ENCODE peak calls at places on chromosome 12, in six cellular contexts. One of them, this sample, is unnamed.

GRCh38 chr12:69068431-69068830 is 135.5 kb upstream of the CPM start:
- DNase-seq in psoas muscle: no peak
- DNase-seq in transverse colon: peak; percentile 59
- DNase-seq in aorta: no peak
- DNase-seq in PC-3: peak; percentile 90
- DNase-seq in mesenchymal stem cell: no peak
- DNase-seq in this sample: no peak

GRCh38 chr12:53207042-53207441 is at the start of gene ITGB7:
- DNase-seq in psoas muscle: no peak
- DNase-seq in transverse colon: peak; percentile 81
- DNase-seq in aorta: peak; percentile 51
- DNase-seq in PC-3: no peak
- DNase-seq in mesenchymal stem cell: no peak
- DNase-seq in this sample: peak; percentile 79

GRCh38 chr12:24045816-24046257 is 96.4 kb upstream of the SOX5 start:
- DNase-seq in psoas muscle: no peak
- DNase-seq in transverse colon: no peak
- DNase-seq in aorta: no peak
- DNase-seq in PC-3: no peak
- DNase-seq in mesenchymal stem cell: peak; percentile 83
- DNase-seq in this sample: no peak

GRCh38 chr12:42090899-42091298 is 53.8 kb downstream of the GXYLT1 start:
- DNase-seq in psoas muscle: no peak
- DNase-seq in transverse colon: no peak
- DNase-seq in aorta: no peak
- DNase-seq in PC-3: peak; percentile 64
- DNase-seq in mesenchymal stem cell: peak; percentile 54
- DNase-seq in this sample: no peak

GRCh38 chr12:81942588-81942987 is 183.4 kb upstream of the PPFIA2 start:
- DNase-seq in psoas muscle: no peak
- DNase-seq in transverse colon: no peak
- DNase-seq in aorta: no peak
- DNase-seq in PC-3: no peak
- DNase-seq in mesenchymal stem cell: no peak
- DNase-seq in this sample: peak; percentile 66

GRCh38 chr12:179131-179884 is 34.6 kb downstream of the SLC6A12 start:
- DNase-seq in psoas muscle: no peak
- DNase-seq in transverse colon: no peak
- DNase-seq in aorta: no peak
- DNase-seq in PC-3: no peak
- DNase-seq in mesenchymal stem cell: peak; percentile 24
- DNase-seq in this sample: no peak

GRCh38 chr12:125674554-125674953 is 609.3 kb downstream of the AACS start:
- DNase-seq in psoas muscle: no peak
- DNase-seq in transverse colon: no peak
- DNase-seq in aorta: no peak
- DNase-seq in PC-3: no peak
- DNase-seq in mesenchymal stem cell: no peak
- DNase-seq in this sample: no peak

GRCh38 chr12:106136263-106136662 is 2.5 kb downstream of the NUAK1 start:
- DNase-seq in psoas muscle: peak; percentile 93
- DNase-seq in transverse colon: peak; percentile 86
- DNase-seq in aorta: peak; percentile 97
- DNase-seq in PC-3: peak; percentile 95
- DNase-seq in mesenchymal stem cell: peak; percentile 87
- DNase-seq in this sample: no peak

GRCh38 chr12:51818567-51819300 is 29.8 kb downstream of the FIGNL2 start:
- DNase-seq in psoas muscle: peak; percentile 45
- DNase-seq in transverse colon: no peak
- DNase-seq in aorta: no peak
- DNase-seq in PC-3: peak; percentile 29
- DNase-seq in mesenchymal stem cell: peak; percentile 22
- DNase-seq in this sample: no peak

GRCh38 chr12:9349888-9350885 is 142.0 kb upstream of the PZP start:
- DNase-seq in psoas muscle: no peak
- DNase-seq in transverse colon: no peak
- DNase-seq in aorta: no peak
- DNase-seq in PC-3: peak; percentile 30
- DNase-seq in mesenchymal stem cell: peak; percentile 53
- DNase-seq in this sample: peak; percentile 39

GRCh38 chr12:133203344-133204263 is 22.3 kb downstream of the ZNF268 start:
- DNase-seq in psoas muscle: no peak
- DNase-seq in transverse colon: no peak
- DNase-seq in aorta: no peak
- DNase-seq in PC-3: no peak
- DNase-seq in mesenchymal stem cell: no peak
- DNase-seq in this sample: no peak

GRCh38 chr12:44875954-44876553 is at the start of gene NELL2:
- DNase-seq in psoas muscle: peak; percentile 45
- DNase-seq in transverse colon: peak; percentile 51
- DNase-seq in aorta: peak; percentile 77
- DNase-seq in PC-3: peak; percentile 40
- DNase-seq in mesenchymal stem cell: peak; percentile 19
- DNase-seq in this sample: no peak

GRCh38 chr12:32399373-32400113 is at the start of gene FGD4:
- DNase-seq in psoas muscle: peak; percentile 94
- DNase-seq in transverse colon: peak; percentile 41
- DNase-seq in aorta: peak; percentile 93
- DNase-seq in PC-3: peak; percentile 81
- DNase-seq in mesenchymal stem cell: peak; percentile 85
- DNase-seq in this sample: peak; percentile 32

GRCh38 chr12:19419086-19419485 is 20.2 kb upstream of the AEBP2 start:
- DNase-seq in psoas muscle: no peak
- DNase-seq in transverse colon: no peak
- DNase-seq in aorta: peak; percentile 68
- DNase-seq in PC-3: no peak
- DNase-seq in mesenchymal stem cell: no peak
- DNase-seq in this sample: no peak

GRCh38 chr12:54988402-54989054 is 4.0 kb upstream of the TESPA1 start:
- DNase-seq in psoas muscle: peak; percentile 87
- DNase-seq in transverse colon: peak; percentile 59
- DNase-seq in aorta: peak; percentile 81
- DNase-seq in PC-3: peak; percentile 26
- DNase-seq in mesenchymal stem cell: peak; percentile 9
- DNase-seq in this sample: no peak

GRCh38 chr12:57518920-57519757 is 1.2 kb downstream of the DDIT3 start:
- DNase-seq in psoas muscle: peak; percentile 76
- DNase-seq in transverse colon: peak; percentile 23
- DNase-seq in aorta: no peak
- DNase-seq in PC-3: peak; percentile 25
- DNase-seq in mesenchymal stem cell: peak; percentile 43
- DNase-seq in this sample: no peak

DNA sequence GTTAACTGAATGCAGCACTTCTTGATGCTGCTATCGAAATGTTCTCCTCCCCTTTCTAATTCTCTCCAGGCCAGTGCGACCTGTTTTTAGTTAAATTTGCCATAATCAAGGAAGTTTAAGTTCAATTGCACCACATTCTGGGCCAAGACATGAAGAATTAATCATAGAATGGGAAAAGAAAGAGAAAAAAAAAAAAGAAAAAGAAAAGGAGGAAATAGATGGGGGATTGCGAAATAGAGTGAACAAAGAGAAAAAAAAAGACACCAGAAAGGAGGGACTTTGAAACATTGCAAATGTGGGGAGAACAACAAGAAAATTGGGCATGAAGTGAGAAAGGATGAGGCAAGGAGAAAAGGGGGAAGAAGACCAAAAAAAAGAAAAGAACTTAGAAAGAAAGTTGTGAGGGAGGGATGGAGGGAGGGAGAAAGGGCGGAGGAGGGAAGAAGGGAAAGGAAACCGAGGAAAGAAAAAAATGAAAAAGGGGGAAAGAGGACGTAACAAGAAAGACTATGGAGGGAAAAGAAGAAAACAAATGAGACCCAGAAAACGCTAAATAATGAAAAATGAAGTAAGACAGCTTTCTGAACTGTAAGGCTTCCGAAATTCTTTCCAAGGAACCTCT is 32.8 kb upstream of the TBX5 start:
- DNase-seq in psoas muscle: no peak
- DNase-seq in transverse colon: no peak
- DNase-seq in aorta: no peak
- DNase-seq in PC-3: no peak
- DNase-seq in mesenchymal stem cell: no peak
- DNase-seq in this sample: no peak
- H3K27me3 ChIP-seq in psoas muscle: peaks cover 63% of the 10 kb centered on the region
- H3K27me3 ChIP-seq in transverse colon: peaks cover 82% of the 10 kb centered on the region
- H3K27me3 ChIP-seq in aorta: no peaks in the 10 kb centered on the region
- H3K27me3 ChIP-seq in PC-3: peaks cover 91% of the 10 kb centered on the region
- H3K27me3 ChIP-seq in mesenchymal stem cell: peaks cover 62% of the 10 kb centered on the region
- H3K27me3 ChIP-seq in this sample: peaks cover 29% of the 10 kb centered on the region

GRCh38 chr12:13474381-13474780 is 277.9 kb downstream of the EMP1 start:
- DNase-seq in psoas muscle: no peak
- DNase-seq in transverse colon: no peak
- DNase-seq in aorta: no peak
- DNase-seq in PC-3: no peak
- DNase-seq in mesenchymal stem cell: no peak
- DNase-seq in this sample: no peak

GRCh38 chr12:13471471-13471870 is 274.9 kb downstream of the EMP1 start:
- DNase-seq in psoas muscle: no peak
- DNase-seq in transverse colon: no peak
- DNase-seq in aorta: no peak
- DNase-seq in PC-3: no peak
- DNase-seq in mesenchymal stem cell: no peak
- DNase-seq in this sample: no peak

GRCh38 chr12:13472690-13473089 is 276.2 kb downstream of the EMP1 start:
- DNase-seq in psoas muscle: no peak
- DNase-seq in transverse colon: no peak
- DNase-seq in aorta: no peak
- DNase-seq in PC-3: peak; percentile 41
- DNase-seq in mesenchymal stem cell: no peak
- DNase-seq in this sample: no peak
- H3K27me3 ChIP-seq in psoas muscle: peaks cover 8% of the 10 kb centered on the region
- H3K27me3 ChIP-seq in transverse colon: no peaks in the 10 kb centered on the region
- H3K27me3 ChIP-seq in aorta: no peaks in the 10 kb centered on the region
- H3K27me3 ChIP-seq in PC-3: peaks cover 8% of the 10 kb centered on the region
- H3K27me3 ChIP-seq in mesenchymal stem cell: peaks cover 4% of the 10 kb centered on the region
- H3K27me3 ChIP-seq in this sample: no peaks in the 10 kb centered on the region

DNA sequence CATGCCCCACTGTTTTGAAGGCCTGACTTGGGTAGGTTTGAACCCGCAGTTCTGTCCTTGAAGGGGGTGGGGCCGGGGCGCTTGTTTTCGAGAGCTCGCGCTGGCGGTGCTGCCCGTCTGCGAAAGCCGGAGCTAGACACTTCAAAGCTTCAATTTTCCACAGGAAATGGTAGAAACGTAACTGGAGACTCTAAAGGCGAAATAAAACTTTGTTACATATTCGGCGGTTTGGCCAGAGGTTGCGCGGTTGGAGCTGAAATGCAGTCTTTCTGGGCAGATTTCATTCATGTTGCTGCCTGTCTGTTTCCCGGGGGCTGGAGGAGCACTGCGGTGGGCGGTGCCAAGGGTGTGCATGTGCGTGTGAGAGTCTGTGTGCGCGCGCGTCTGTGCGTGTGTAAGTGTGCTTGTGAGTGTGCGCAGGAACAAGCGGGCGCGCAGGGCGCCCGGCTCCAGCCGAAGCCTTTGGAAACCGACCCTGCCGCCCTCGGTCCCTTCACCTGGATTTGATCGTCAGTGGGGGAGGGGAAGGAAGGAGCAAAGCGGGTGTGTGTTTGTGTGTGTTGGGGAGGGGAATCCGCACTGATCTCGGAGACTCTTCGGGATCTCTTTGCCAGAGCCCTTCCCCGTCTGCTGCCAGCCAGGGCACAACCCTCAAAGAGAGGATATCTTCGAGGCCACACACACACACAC is 227.7 kb upstream of the CRY1 start:
- DNase-seq in psoas muscle: peak; percentile 54
- DNase-seq in transverse colon: peak; percentile 31
- DNase-seq in aorta: no peak
- DNase-seq in PC-3: peak; percentile 39
- DNase-seq in mesenchymal stem cell: no peak
- DNase-seq in this sample: peak; percentile 79
- H3K27me3 ChIP-seq in psoas muscle: peaks cover 63% of the 10 kb centered on the region
- H3K27me3 ChIP-seq in transverse colon: peaks cover 75% of the 10 kb centered on the region
- H3K27me3 ChIP-seq in aorta: peaks cover 3% of the 10 kb centered on the region
- H3K27me3 ChIP-seq in PC-3: no peaks in the 10 kb centered on the region
- H3K27me3 ChIP-seq in mesenchymal stem cell: peaks cover 26% of the 10 kb centered on the region
- H3K27me3 ChIP-seq in this sample: no peaks in the 10 kb centered on the region

GRCh38 chr12:4272014-4272975 is 1.3 kb upstream of the CCND2 start:
- DNase-seq in psoas muscle: peak; percentile 77
- DNase-seq in transverse colon: peak; percentile 88
- DNase-seq in aorta: peak; percentile 88
- DNase-seq in PC-3: no peak
- DNase-seq in mesenchymal stem cell: peak; percentile 83
- DNase-seq in this sample: peak; percentile 43
- H3K27me3 ChIP-seq in psoas muscle: peaks cover 92% of the 10 kb centered on the region
- H3K27me3 ChIP-seq in transverse colon: peaks cover 8% of the 10 kb centered on the region
- H3K27me3 ChIP-seq in aorta: no peaks in the 10 kb centered on the region
- H3K27me3 ChIP-seq in PC-3: peaks cover 83% of the 10 kb centered on the region
- H3K27me3 ChIP-seq in mesenchymal stem cell: peaks cover 33% of the 10 kb centered on the region
- H3K27me3 ChIP-seq in this sample: peaks cover 14% of the 10 kb centered on the region

GRCh38 chr12:114685320-114685781 is 1.4 kb upstream of the TBX3 start:
- DNase-seq in psoas muscle: no peak
- DNase-seq in transverse colon: no peak
- DNase-seq in aorta: no peak
- DNase-seq in PC-3: no peak
- DNase-seq in mesenchymal stem cell: no peak
- DNase-seq in this sample: no peak
- H3K27me3 ChIP-seq in psoas muscle: peaks cover 43% of the 10 kb centered on the region
- H3K27me3 ChIP-seq in transverse colon: peaks cover 58% of the 10 kb centered on the region
- H3K27me3 ChIP-seq in aorta: peaks cover 3% of the 10 kb centered on the region
- H3K27me3 ChIP-seq in PC-3: no peaks in the 10 kb centered on the region
- H3K27me3 ChIP-seq in mesenchymal stem cell: peaks cover 90% of the 10 kb centered on the region
- H3K27me3 ChIP-seq in this sample: peaks cover 72% of the 10 kb centered on the region

GRCh38 chr12:62928632-62929031 is 6.3 kb downstream of the PPM1H start:
- DNase-seq in psoas muscle: no peak
- DNase-seq in transverse colon: no peak
- DNase-seq in aorta: no peak
- DNase-seq in PC-3: no peak
- DNase-seq in mesenchymal stem cell: no peak
- DNase-seq in this sample: no peak

GRCh38 chr12:62933220-62933870 is 1.6 kb downstream of the PPM1H start:
- DNase-seq in psoas muscle: peak; percentile 56
- DNase-seq in transverse colon: peak; percentile 22
- DNase-seq in aorta: no peak
- DNase-seq in PC-3: peak; percentile 73
- DNase-seq in mesenchymal stem cell: no peak
- DNase-seq in this sample: no peak

GRCh38 chr12:62931481-62931880 is 3.5 kb downstream of the PPM1H start:
- DNase-seq in psoas muscle: no peak
- DNase-seq in transverse colon: no peak
- DNase-seq in aorta: no peak
- DNase-seq in PC-3: no peak
- DNase-seq in mesenchymal stem cell: no peak
- DNase-seq in this sample: peak; percentile 52

GRCh38 chr12:62933871-62934798 is 815 bp downstream of the PPM1H start:
- DNase-seq in psoas muscle: peak; percentile 67
- DNase-seq in transverse colon: peak; percentile 35
- DNase-seq in aorta: peak; percentile 86
- DNase-seq in PC-3: peak; percentile 38
- DNase-seq in mesenchymal stem cell: peak; percentile 41
- DNase-seq in this sample: no peak

GRCh38 chr12:62930546-62931425 is 4.2 kb downstream of the PPM1H start:
- DNase-seq in psoas muscle: no peak
- DNase-seq in transverse colon: no peak
- DNase-seq in aorta: no peak
- DNase-seq in PC-3: peak; percentile 57
- DNase-seq in mesenchymal stem cell: no peak
- DNase-seq in this sample: no peak
- H3K27me3 ChIP-seq in psoas muscle: peaks cover 3% of the 10 kb centered on the region
- H3K27me3 ChIP-seq in transverse colon: no peaks in the 10 kb centered on the region
- H3K27me3 ChIP-seq in aorta: no peaks in the 10 kb centered on the region
- H3K27me3 ChIP-seq in PC-3: no peaks in the 10 kb centered on the region
- H3K27me3 ChIP-seq in mesenchymal stem cell: no peaks in the 10 kb centered on the region
- H3K27me3 ChIP-seq in this sample: no peaks in the 10 kb centered on the region

GRCh38 chr12:93938317-93938716 is 210.1 kb upstream of the PLXNC1 start:
- DNase-seq in psoas muscle: no peak
- DNase-seq in transverse colon: no peak
- DNase-seq in aorta: no peak
- DNase-seq in PC-3: no peak
- DNase-seq in mesenchymal stem cell: no peak
- DNase-seq in this sample: no peak
- H3K27me3 ChIP-seq in psoas muscle: no peaks in the 10 kb centered on the region
- H3K27me3 ChIP-seq in transverse colon: no peaks in the 10 kb centered on the region
- H3K27me3 ChIP-seq in aorta: no peaks in the 10 kb centered on the region
- H3K27me3 ChIP-seq in PC-3: no peaks in the 10 kb centered on the region
- H3K27me3 ChIP-seq in mesenchymal stem cell: no peaks in the 10 kb centered on the region
- H3K27me3 ChIP-seq in this sample: no peaks in the 10 kb centered on the region